ENCODE peak calls at places on chromosomes 16 and 17, in six cellular contexts. One of them, this sample, is unnamed.

GRCh38 chr17:45411348-45412105 is 21.1 kb downstream of the ARHGAP27 start:
- DNase-seq in AG04450: no peak
- DNase-seq in CD4-positive, alpha-beta T cell: no peak
- DNase-seq in T47D: no peak
- DNase-seq in EL: no peak
- DNase-seq in left cardiac atrium: no peak
- DNase-seq in this sample: no peak

GRCh38 chr16:87138868-87139267 is 178.3 kb downstream of the C16orf95 start:
- DNase-seq in AG04450: no peak
- DNase-seq in CD4-positive, alpha-beta T cell: no peak
- DNase-seq in T47D: no peak
- DNase-seq in EL: no peak
- DNase-seq in left cardiac atrium: no peak
- DNase-seq in this sample: no peak

GRCh38 chr17:33968350-33969044 is 286.6 kb upstream of the CCL2 start:
- DNase-seq in AG04450: no peak
- DNase-seq in CD4-positive, alpha-beta T cell: no peak
- DNase-seq in T47D: no peak
- DNase-seq in EL: peak; percentile 2
- DNase-seq in left cardiac atrium: no peak
- DNase-seq in this sample: no peak

GRCh38 chr17:78338860-78339259 is 21.0 kb downstream of the SOCS3 start:
- DNase-seq in AG04450: no peak
- DNase-seq in CD4-positive, alpha-beta T cell: no peak
- DNase-seq in T47D: no peak
- DNase-seq in EL: no peak
- DNase-seq in left cardiac atrium: no peak
- DNase-seq in this sample: no peak

GRCh38 chr17:63698381-63698885 is 1.5 kb downstream of the LIMD2 start:
- DNase-seq in AG04450: no peak
- DNase-seq in CD4-positive, alpha-beta T cell: peak; percentile 36
- DNase-seq in T47D: no peak
- DNase-seq in EL: no peak
- DNase-seq in left cardiac atrium: peak; percentile 32
- DNase-seq in this sample: no peak

GRCh38 chr16:11824362-11824761 is 27.0 kb downstream of the RSL1D1 start:
- DNase-seq in AG04450: no peak
- DNase-seq in CD4-positive, alpha-beta T cell: no peak
- DNase-seq in T47D: no peak
- DNase-seq in EL: no peak
- DNase-seq in left cardiac atrium: peak; percentile 31
- DNase-seq in this sample: no peak

GRCh38 chr17:19940722-19941464 is 36.7 kb downstream of the AKAP10 start:
- DNase-seq in AG04450: no peak
- DNase-seq in CD4-positive, alpha-beta T cell: no peak
- DNase-seq in T47D: no peak
- DNase-seq in EL: peak; percentile 51
- DNase-seq in left cardiac atrium: no peak
- DNase-seq in this sample: no peak

GRCh38 chr17:41710472-41711090 is 1.6 kb upstream of the GAST start:
- DNase-seq in AG04450: no peak
- DNase-seq in CD4-positive, alpha-beta T cell: no peak
- DNase-seq in T47D: no peak
- DNase-seq in EL: peak; percentile 44
- DNase-seq in left cardiac atrium: no peak
- DNase-seq in this sample: no peak

GRCh38 chr17:81735181-81736102 is 23.4 kb downstream of the SLC25A10 start:
- DNase-seq in AG04450: no peak
- DNase-seq in CD4-positive, alpha-beta T cell: no peak
- DNase-seq in T47D: peak; percentile 81
- DNase-seq in EL: peak; percentile 56
- DNase-seq in left cardiac atrium: no peak
- DNase-seq in this sample: no peak

GRCh38 chr16:3444032-3444388 is 530 bp downstream of the NAA60 start:
- DNase-seq in AG04450: peak; percentile 38
- DNase-seq in CD4-positive, alpha-beta T cell: peak; percentile 1
- DNase-seq in T47D: no peak
- DNase-seq in EL: peak; percentile 80
- DNase-seq in left cardiac atrium: no peak
- DNase-seq in this sample: peak; percentile 49

GRCh38 chr16:7086842-7087616 is 245.6 kb upstream of the RBFOX1 start:
- DNase-seq in AG04450: no peak
- DNase-seq in CD4-positive, alpha-beta T cell: no peak
- DNase-seq in T47D: peak; percentile 4
- DNase-seq in EL: no peak
- DNase-seq in left cardiac atrium: peak; percentile 28
- DNase-seq in this sample: no peak

GRCh38 chr17:68302066-68302564 is 10.8 kb downstream of the ARSG start:
- DNase-seq in AG04450: no peak
- DNase-seq in CD4-positive, alpha-beta T cell: no peak
- DNase-seq in T47D: no peak
- DNase-seq in EL: no peak
- DNase-seq in left cardiac atrium: peak; percentile 58
- DNase-seq in this sample: peak; percentile 26

GRCh38 chr16:50402298-50402895 is 33.6 kb upstream of the BRD7 start:
- DNase-seq in AG04450: no peak
- DNase-seq in CD4-positive, alpha-beta T cell: no peak
- DNase-seq in T47D: no peak
- DNase-seq in EL: no peak
- DNase-seq in left cardiac atrium: no peak
- DNase-seq in this sample: no peak

GRCh38 chr17:12613566-12613965 is 52.1 kb upstream of the MYOCD start:
- DNase-seq in AG04450: no peak
- DNase-seq in CD4-positive, alpha-beta T cell: no peak
- DNase-seq in T47D: no peak
- DNase-seq in EL: peak; percentile 89
- DNase-seq in left cardiac atrium: no peak
- DNase-seq in this sample: no peak

GRCh38 chr16:69397821-69398521 is 12.2 kb upstream of the TERF2 start:
- DNase-seq in AG04450: no peak
- DNase-seq in CD4-positive, alpha-beta T cell: no peak
- DNase-seq in T47D: no peak
- DNase-seq in EL: peak; percentile 86
- DNase-seq in left cardiac atrium: peak; percentile 35
- DNase-seq in this sample: peak; percentile 68

GRCh38 chr16:57102888-57103879 is 10.8 kb downstream of the CPNE2 start:
- DNase-seq in AG04450: no peak
- DNase-seq in CD4-positive, alpha-beta T cell: no peak
- DNase-seq in T47D: no peak
- DNase-seq in EL: no peak
- DNase-seq in left cardiac atrium: no peak
- DNase-seq in this sample: no peak

GRCh38 chr16:69606985-69607384 is 41.2 kb downstream of the NFAT5 start:
- DNase-seq in AG04450: no peak
- DNase-seq in CD4-positive, alpha-beta T cell: no peak
- DNase-seq in T47D: no peak
- DNase-seq in EL: no peak
- DNase-seq in left cardiac atrium: no peak
- DNase-seq in this sample: no peak

GRCh38 chr17:18326572-18326971 is 11.5 kb downstream of the SMCR8 start:
- DNase-seq in AG04450: no peak
- DNase-seq in CD4-positive, alpha-beta T cell: no peak
- DNase-seq in T47D: no peak
- DNase-seq in EL: no peak
- DNase-seq in left cardiac atrium: no peak
- DNase-seq in this sample: no peak